ENCODE peak calls at places on chromosome 13, in six cellular contexts. P is heart left ventricle, D is tibial nerve, I is uterus, L is body of pancreas, J is testis. Q is an unnamed sample.

GRCh38 chr13:52738719-52739467 is 727 bp downstream of the CNMD start:
- DNase-seq in D (no peak), I (no peak), L (no peak), P (no peak), J (peak; percentile 44), Q (no peak)

GRCh38 chr13:98456423-98456845 is 120.5 kb downstream of the STK24 start:
- DNase-seq in L (no peak), P (no peak), J (no peak), D (no peak), I (no peak), Q (no peak)

GRCh38 chr13:23871616-23872220 is 17.5 kb downstream of the MIPEP start:
- DNase-seq in J (no peak), I (no peak), L (no peak), P (no peak), D (no peak), Q (no peak)

GRCh38 chr13:30404207-30404606 is 18.1 kb upstream of the UBE2L5 start:
- DNase-seq in L (no peak), P (no peak), D (no peak), I (no peak), J (no peak), Q (no peak)

GRCh38 chr13:28299941-28300340 is 161.6 kb downstream of the PAN3 start:
- DNase-seq in J (no peak), I (no peak), D (no peak), P (no peak), L (no peak), Q (no peak)

GRCh38 chr13:110645750-110646149 is 30.4 kb downstream of the NAXD start:
- DNase-seq in J (no peak), I (no peak), D (no peak), P (no peak), L (no peak), Q (no peak)

GRCh38 chr13:108267338-108267737 is 2.2 kb upstream of the TNFSF13B start:
- DNase-seq in J (no peak), P (no peak), L (no peak), D (no peak), I (no peak), Q (no peak)

GRCh38 chr13:98910501-98910951 is 67.3 kb downstream of the DOCK9 start:
- DNase-seq in L (no peak), I (peak; percentile 34), P (peak; percentile 58), D (no peak), J (no peak), Q (no peak)

GRCh38 chr13:44758595-44759221 is 182.6 kb upstream of the TSC22D1 start:
- DNase-seq in L (peak; percentile 31), I (no peak), P (no peak), J (no peak), D (no peak), Q (no peak)

GRCh38 chr13:54614729-54615128 is 1586.1 kb downstream of the OLFM4 start:
- DNase-seq in J (no peak), L (no peak), D (no peak), P (no peak), I (no peak), Q (no peak)

GRCh38 chr13:38417727-38418126 is 68.1 kb downstream of the UFM1 start:
- DNase-seq in D (peak; percentile 24), P (no peak), L (no peak), J (no peak), I (no peak), Q (no peak)

GRCh38 chr13:40410315-40410714 is 256.1 kb downstream of the FOXO1 start:
- DNase-seq in I (no peak), J (no peak), P (no peak), L (no peak), D (no peak), Q (no peak)

GRCh38 chr13:44455781-44456180 is 82.2 kb downstream of the SERP2 start:
- DNase-seq in L (no peak), P (no peak), D (no peak), I (no peak), J (no peak), Q (no peak)

GRCh38 chr13:112898786-112899617 is 70.0 kb upstream of the MCF2L start:
- DNase-seq in I (no peak), P (no peak), D (no peak), L (no peak), J (no peak), Q (no peak)

GRCh38 chr13:29319451-29319850 is 276.0 kb downstream of the SLC7A1 start:
- DNase-seq in L (no peak), J (no peak), P (no peak), D (no peak), I (no peak), Q (no peak)

GRCh38 chr13:105474983-105475382 is 1060.5 kb downstream of the EFNB2 start:
- DNase-seq in J (no peak), I (no peak), D (no peak), P (no peak), L (no peak), Q (no peak)

DNA sequence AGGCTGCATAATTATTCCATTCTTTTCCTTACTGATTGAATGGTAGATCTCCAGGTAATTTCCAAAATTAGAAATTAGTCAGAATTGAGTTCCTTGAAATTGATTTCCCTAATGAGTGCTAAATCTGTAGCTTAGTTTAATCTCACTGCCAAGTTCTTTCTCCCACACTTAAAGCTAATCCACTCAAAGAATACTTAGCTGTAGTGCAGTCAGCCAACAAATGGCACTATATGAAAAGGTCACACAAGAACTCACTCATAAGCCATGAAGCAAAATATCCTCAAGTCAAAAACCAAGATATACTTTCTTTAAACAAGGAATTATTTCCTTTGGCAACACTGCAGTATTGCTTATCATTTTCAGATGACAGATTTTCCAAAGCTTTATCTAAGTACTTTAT is 62.0 kb downstream of the XPO4 start:
- DNase-seq in P (no peak), J (no peak), D (no peak), L (no peak), I (no peak), Q (no peak)
- H3K36me3 ChIP-seq in P (peaks cover 71% of the 10 kb centered on the region), J (no peaks in the 10 kb centered on the region), D (no peaks in the 10 kb centered on the region), L (peaks cover 5% of the 10 kb centered on the region), I (no peaks in the 10 kb centered on the region), Q (peaks cover 11% of the 10 kb centered on the region)

GRCh38 chr13:41461527-41462124 is 4.3 kb downstream of the RGCC start:
- DNase-seq in J (no peak), P (no peak), I (no peak), L (no peak), D (no peak), Q (no peak)

GRCh38 chr13:41462427-41462826 is 5.1 kb downstream of the RGCC start:
- DNase-seq in I (no peak), L (no peak), D (no peak), P (no peak), J (no peak), Q (no peak)

GRCh38 chr13:41465965-41466364 is 8.6 kb downstream of the RGCC start:
- DNase-seq in D (no peak), I (no peak), L (no peak), P (no peak), J (no peak), Q (no peak)

GRCh38 chr13:41465215-41465907 is 8.0 kb downstream of the RGCC start:
- DNase-seq in D (no peak), L (no peak), J (peak; percentile 46), I (no peak), P (peak; percentile 67), Q (peak; percentile 41)

DNA sequence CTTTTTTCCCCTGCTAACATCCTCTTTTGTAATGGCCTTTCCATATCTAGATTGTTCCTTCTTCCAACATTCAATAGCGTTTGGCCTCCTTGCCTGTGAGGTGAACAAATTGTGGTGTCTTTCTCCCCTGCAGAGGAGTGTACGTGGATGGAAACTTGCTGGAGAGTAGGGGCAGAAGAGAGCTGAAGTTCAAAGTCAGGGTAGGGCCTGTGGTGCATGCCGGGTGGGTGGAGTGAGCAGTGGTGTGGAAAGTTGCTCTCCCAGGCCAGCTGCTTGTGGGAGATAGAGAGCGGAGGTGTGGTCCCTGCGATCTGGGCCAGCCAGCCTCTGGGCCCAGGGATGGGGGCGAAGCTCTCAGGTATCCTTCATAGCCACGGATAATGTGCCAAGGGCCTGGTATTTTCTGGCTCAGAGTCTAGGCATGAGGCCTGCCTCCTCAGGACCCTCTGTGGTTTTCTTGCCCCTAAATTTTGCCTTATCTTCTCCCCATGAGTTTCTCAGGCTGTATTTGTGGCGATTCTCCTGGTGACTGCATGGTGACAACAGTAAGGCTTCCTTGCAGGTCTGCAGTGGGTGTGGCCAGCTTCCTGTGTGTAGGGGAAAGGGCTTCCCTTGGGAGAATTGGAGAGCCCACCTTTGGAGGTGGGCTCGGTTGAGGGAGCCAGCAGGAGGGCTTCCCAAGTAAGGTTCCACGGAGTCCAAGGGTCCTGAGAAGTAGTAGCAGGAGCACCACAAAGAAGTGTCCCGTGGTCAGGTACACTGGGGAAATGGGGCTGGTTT is 6.7 kb downstream of the RGCC start:
- DNase-seq in L (no peak), P (no peak), J (no peak), I (no peak), D (no peak), Q (no peak)
- TF ChIP-seq POLR2A in L (no peak), P (no peak), J (no peak), I (no peak), D (no peak), Q (no peak)

DNA sequence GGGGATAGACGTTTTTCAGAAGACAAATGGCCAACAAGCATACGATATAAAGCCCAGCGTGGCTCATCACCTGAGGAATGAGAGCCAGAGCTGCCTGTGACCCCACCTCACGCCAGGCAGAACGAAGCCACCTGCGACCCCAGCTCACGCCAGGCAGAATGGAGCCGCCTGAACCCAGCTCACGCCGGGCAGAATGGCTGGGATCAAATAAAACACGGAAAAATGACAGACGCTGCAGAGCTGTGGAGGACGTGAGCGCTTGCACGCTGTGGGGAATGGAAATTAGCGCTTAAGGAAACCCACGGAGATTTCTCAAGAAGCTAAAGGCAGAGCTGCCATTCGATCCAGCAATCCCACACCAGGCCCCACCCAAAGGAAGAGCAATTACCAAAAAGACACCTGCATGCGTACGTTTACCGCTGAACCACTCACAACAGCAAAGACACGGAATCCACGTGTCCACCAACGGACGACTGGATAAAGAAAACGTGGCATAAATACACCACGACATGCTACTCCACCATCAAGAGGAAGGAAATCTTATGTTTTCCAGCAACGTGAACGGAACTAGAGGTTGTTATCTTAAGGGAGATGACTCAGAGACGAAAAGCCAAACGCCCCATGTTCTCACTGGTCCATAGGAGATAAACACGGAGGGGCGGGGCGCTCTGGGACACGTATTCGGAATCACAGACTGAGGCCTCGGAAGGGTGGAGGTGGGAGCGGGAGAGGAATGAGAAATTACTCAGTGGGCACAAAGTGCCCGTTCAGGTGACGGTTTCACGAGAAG is 30.7 kb upstream of the C13orf46 start:
- DNase-seq in I (no peak), L (no peak), P (no peak), J (no peak), D (peak; percentile 60), Q (peak; percentile 4)
- H3K36me3 ChIP-seq in I (no peaks in the 10 kb centered on the region), L (no peaks in the 10 kb centered on the region), P (peaks cover 27% of the 10 kb centered on the region), J (no peaks in the 10 kb centered on the region), D (no peaks in the 10 kb centered on the region), Q (peaks cover 9% of the 10 kb centered on the region)

DNA sequence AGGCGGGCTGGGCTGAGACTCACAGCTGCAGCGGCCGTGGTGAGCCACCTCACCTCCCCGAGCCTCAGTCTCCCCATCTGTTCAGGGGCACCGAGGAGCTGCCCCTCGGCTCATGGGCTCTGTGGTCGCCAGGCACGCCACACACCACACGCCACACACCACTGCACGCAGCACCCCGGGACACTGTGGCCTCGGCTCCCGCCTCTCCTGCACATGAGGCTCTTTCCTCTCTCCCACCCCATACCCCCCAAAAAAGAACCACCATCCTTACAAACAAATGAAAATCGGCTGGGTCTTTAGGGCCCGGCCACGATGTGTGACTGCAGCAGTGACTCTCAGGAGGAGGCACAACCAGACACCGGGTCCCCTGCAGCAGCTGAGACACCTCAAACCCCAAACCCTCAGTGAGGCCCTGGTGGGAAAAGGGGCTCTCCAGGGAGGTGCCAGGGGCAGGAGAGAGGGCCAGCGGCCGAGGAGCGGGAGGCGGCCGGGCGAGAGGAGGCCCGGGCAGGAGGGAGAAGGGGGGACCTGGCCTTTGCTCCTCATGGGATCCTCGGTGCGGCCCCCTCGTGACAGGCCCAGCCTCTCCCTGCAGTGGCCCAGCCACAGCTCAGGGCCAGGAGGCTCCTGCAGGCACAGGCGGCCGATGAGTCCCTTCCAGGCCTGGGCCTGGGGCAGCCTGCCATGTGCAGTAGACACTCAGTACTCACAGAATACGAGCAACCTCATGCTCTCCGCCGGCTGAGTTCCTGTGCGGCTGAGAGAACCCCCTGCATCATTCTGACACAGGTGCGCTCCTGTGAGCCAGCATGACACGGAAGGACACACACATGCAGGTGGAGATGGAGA is 66.3 kb downstream of the RASA3 start:
- DNase-seq in P (no peak), J (no peak), D (no peak), L (no peak), I (no peak), Q (no peak)
- TF ChIP-seq POLR2A in P (no peak), J (no peak), D (no peak), L (no peak), I (no peak), Q (no peak)